ENCODE peak calls at places on chromosome 19, in five cellular contexts. G is adrenal gland, I is gastrocnemius medialis, P is HCT116, Y is aorta. E is an unnamed sample.

GRCh38 chr19:44570984-44571684 is 41.7 kb upstream of the CEACAM20 start:
- DNase-seq in Y (peak), P (peak), I (peak), G (peak), E (peak)

GRCh38 chr19:29383696-29384095 is 142.1 kb upstream of the VSTM2B start:
- DNase-seq in G (no peak), P (no peak), Y (no peak), I (no peak), E (no peak)

GRCh38 chr19:4388171-4389063 is 11.9 kb downstream of the SH3GL1 start:
- DNase-seq in I (peak), G (peak), P (no peak), Y (no peak), E (no peak)

GRCh38 chr19:8567522-8568172 is 9.6 kb downstream of the MYO1F start:
- DNase-seq in I (peak), P (no peak), Y (peak), G (peak), E (no peak)

GRCh38 chr19:9848060-9848459 is 12.9 kb downstream of the PIN1 start:
- DNase-seq in P (no peak), Y (no peak), I (no peak), G (no peak), E (no peak)

GRCh38 chr19:48354332-48354992 is 9.3 kb downstream of the TMEM143 start:
- DNase-seq in P (peak), Y (no peak), I (no peak), G (no peak), E (no peak)

GRCh38 chr19:55251296-55252081 is 7.3 kb downstream of the PPP6R1 start:
- DNase-seq in P (no peak), Y (peak), I (no peak), G (no peak), E (no peak)

GRCh38 chr19:10013834-10014618 is 743 bp downstream of the RDH8 start:
- DNase-seq in P (no peak), Y (no peak), G (no peak), I (no peak), E (no peak)

GRCh38 chr19:17739121-17739875 is 12.0 kb upstream of the FCHO1 start:
- DNase-seq in Y (peak), P (no peak), G (peak), I (no peak), E (no peak)

GRCh38 chr19:4456566-4456842 is 1.1 kb downstream of the UBXN6 start:
- DNase-seq in P (no peak), G (no peak), I (no peak), Y (no peak), E (no peak)

GRCh38 chr19:4552546-4552819 is 7.0 kb downstream of the SEMA6B start:
- DNase-seq in P (no peak), Y (no peak), G (no peak), I (no peak), E (no peak)

GRCh38 chr19:30222428-30222873 is 149.7 kb upstream of the ZNF536 start:
- DNase-seq in G (no peak), Y (no peak), I (no peak), P (no peak), E (no peak)

GRCh38 chr19:8430650-8431049 is 14.1 kb upstream of the HNRNPM start:
- DNase-seq in Y (no peak), G (no peak), P (no peak), I (no peak), E (no peak)

GRCh38 chr19:57241181-57241580 is 749 bp downstream of the ZNF805 start:
- DNase-seq in G (no peak), Y (no peak), P (no peak), I (no peak), E (no peak)

GRCh38 chr19:7104783-7105447 is 35.4 kb downstream of the ZNF557 start:
- DNase-seq in Y (peak), G (no peak), I (no peak), P (no peak), E (no peak)

GRCh38 chr19:42555801-42556200 is 27.5 kb upstream of the CEACAM1 start:
- DNase-seq in I (no peak), P (no peak), Y (no peak), G (no peak), E (no peak)

GRCh38 chr19:52946322-52947310 is 16.1 kb downstream of the ZNF816 start:
- DNase-seq in Y (no peak), P (no peak), I (no peak), G (peak), E (peak)

GRCh38 chr19:41735071-41735623 is 20.2 kb upstream of the CEACAM6 start:
- DNase-seq in I (no peak), G (no peak), P (no peak), Y (no peak), E (no peak)

GRCh38 chr19:30434797-30435594 is 62.8 kb downstream of the ZNF536 start:
- DNase-seq in Y (no peak), G (no peak), P (no peak), I (no peak), E (no peak)

GRCh38 chr19:17339088-17339741 is 1.9 kb downstream of the GTPBP3 start:
- DNase-seq in G (peak), Y (no peak), I (no peak), P (no peak), E (no peak)

GRCh38 chr19:7874080-7874856 is at the start of gene PRR36:
- DNase-seq in P (no peak), G (no peak), Y (no peak), I (no peak), E (no peak)

GRCh38 chr19:41325947-41326706 is 16.2 kb downstream of the CCDC97 start:
- DNase-seq in P (no peak), Y (no peak), G (no peak), I (no peak), E (no peak)

GRCh38 chr19:54152267-54152666 is 7.3 kb downstream of the LENG1 start:
- DNase-seq in G (no peak), P (no peak), I (no peak), Y (no peak), E (no peak)

GRCh38 chr19:7988307-7988706 is 17.1 kb downstream of the ELAVL1 start:
- DNase-seq in P (no peak), I (no peak), G (no peak), Y (no peak), E (no peak)

GRCh38 chr19:49492573-49493411 is 3.4 kb upstream of the RPS11 start:
- DNase-seq in I (no peak), Y (no peak), G (no peak), P (no peak), E (no peak)

GRCh38 chr19:32817252-32817912 is 52.2 kb downstream of the SLC7A9 start:
- DNase-seq in G (no peak), P (no peak), Y (no peak), I (no peak), E (no peak)

GRCh38 chr19:4641132-4641531 is 1.8 kb downstream of the TNFAIP8L1 start:
- DNase-seq in Y (no peak), P (no peak), I (no peak), G (no peak), E (no peak)

GRCh38 chr19:17998827-17999150 is 9.2 kb upstream of the ARRDC2 start:
- DNase-seq in I (no peak), G (no peak), P (no peak), Y (no peak), E (no peak)

GRCh38 chr19:48714759-48715261 is 4.7 kb downstream of the MAMSTR start:
- DNase-seq in Y (no peak), P (no peak), G (no peak), I (no peak), E (no peak)

GRCh38 chr19:15971217-15971616 is 22.4 kb downstream of the OR10H4 start:
- DNase-seq in Y (no peak), G (no peak), I (no peak), P (peak), E (no peak)
- H3K27ac ChIP-seq in Y (no peak), G (no peak), I (no peak), P (no peak), E (no peak)

GRCh38 chr19:6099037-6099436 is 11.3 kb downstream of the RFX2 start:
- DNase-seq in Y (no peak), P (no peak), I (no peak), G (no peak), E (no peak)

GRCh38 chr19:6101991-6102390 is 8.3 kb downstream of the RFX2 start:
- DNase-seq in I (no peak), G (no peak), Y (no peak), P (no peak), E (no peak)

GRCh38 chr19:6099633-6100032 is 10.7 kb downstream of the RFX2 start:
- DNase-seq in G (no peak), P (no peak), Y (no peak), I (no peak), E (no peak)

GRCh38 chr19:6101291-6101690 is 9.0 kb downstream of the RFX2 start:
- DNase-seq in P (no peak), G (no peak), I (no peak), Y (no peak), E (no peak)

DNA sequence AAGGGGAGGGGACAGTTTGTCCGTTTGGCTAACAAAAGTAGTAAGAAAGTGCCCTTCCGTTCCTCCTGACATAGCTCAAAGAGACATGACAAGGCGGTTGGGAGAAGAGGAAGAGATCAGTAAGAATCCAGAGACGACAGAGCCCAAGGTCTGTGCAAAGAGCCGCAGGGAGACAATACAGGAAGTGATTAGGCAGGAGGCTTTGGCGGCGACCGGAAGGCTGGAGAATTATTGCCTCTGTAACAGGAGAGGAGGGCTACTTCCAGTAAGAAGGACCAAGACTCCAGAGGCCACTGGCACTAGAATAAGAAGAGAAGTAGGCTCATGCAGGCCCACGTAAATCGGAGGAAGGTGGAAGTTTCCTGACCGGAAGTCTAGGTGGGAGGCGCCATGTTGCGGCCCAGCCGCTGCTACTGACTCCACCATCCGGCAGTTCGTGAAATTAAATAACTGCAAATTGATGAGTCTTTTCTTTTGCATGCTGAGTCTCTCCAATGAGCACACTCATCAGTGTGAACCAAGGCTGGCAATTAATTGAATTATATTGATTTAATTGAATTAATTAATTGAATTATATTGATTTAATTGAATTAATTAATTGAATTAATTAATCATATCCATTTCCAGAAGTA is 9.9 kb downstream of the RFX2 start:
- DNase-seq in G (peak), P (no peak), I (no peak), Y (no peak), E (no peak)
- H3K4me3 ChIP-seq in G (no peak), P (no peak), I (no peak), Y (no peak), E (no peak)

DNA sequence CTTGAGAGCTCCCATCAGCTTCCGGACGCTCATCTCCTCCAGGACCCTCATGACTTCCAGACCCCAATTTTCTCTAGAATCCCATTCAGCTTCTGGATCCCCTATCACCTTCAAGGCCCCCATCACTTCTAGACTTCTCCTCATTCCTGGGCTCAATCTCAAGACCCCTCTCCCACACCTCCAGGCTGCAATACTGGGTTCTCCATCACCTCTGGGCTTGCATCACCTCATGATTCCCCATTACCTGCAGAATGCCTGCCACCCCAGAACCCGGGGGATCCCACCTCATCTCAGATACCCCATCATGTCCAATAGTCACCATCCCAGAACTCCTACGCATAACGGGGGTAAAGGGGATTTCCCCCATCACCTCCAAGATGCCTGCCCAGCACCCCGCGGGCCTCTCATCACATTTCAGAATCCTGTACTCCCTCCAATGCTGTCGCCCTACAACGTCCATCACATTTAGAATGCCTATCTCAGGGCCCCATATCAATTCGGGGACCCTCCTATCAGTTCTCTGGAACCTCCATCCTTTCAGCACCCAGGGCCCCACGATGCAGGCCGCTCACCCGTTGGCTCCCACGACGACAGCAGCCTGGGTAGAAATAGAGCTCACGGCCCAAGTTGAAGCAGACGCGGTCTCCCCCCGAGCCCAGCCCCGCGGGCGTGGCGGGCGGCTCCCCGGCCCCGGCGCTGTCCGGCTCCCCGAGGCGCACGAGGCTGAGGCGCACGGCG is 732 bp downstream of the DMWD start:
- DNase-seq in G (peak), Y (no peak), I (no peak), P (no peak), E (no peak)
- H3K27ac ChIP-seq in G (no peak), Y (peak), I (peak), P (peak), E (no peak)

GRCh38 chr19:19064811-19065745 is 1.3 kb downstream of the SLC25A42 start:
- DNase-seq in G (no peak), P (no peak), Y (no peak), I (no peak), E (no peak)
- H3K4me3 ChIP-seq in G (no peak), P (peak), Y (no peak), I (peak), E (no peak)

GRCh38 chr19:39934584-39935233 is at the start of gene FCGBP:
- DNase-seq in G (no peak), P (no peak), I (no peak), Y (no peak), E (no peak)

GRCh38 chr19:39936020-39936419 is 1.6 kb upstream of the FCGBP start:
- DNase-seq in I (no peak), P (no peak), G (no peak), Y (no peak), E (no peak)

GRCh38 chr19:39937094-39937493 is 2.7 kb upstream of the FCGBP start:
- DNase-seq in P (no peak), G (no peak), I (no peak), Y (no peak), E (no peak)

GRCh38 chr19:39936622-39937021 is 2.2 kb upstream of the FCGBP start:
- DNase-seq in P (no peak), Y (no peak), I (no peak), G (no peak), E (no peak)

GRCh38 chr19:39935262-39935661 is 828 bp upstream of the FCGBP start:
- DNase-seq in G (no peak), P (no peak), I (no peak), Y (no peak), E (no peak)
- H3K27ac ChIP-seq in G (no peak), P (no peak), I (no peak), Y (no peak), E (no peak)

GRCh38 chr19:1239420-1239795 is 1.6 kb upstream of the CBARP start:
- DNase-seq in Y (no peak), I (no peak), G (no peak), P (no peak), E (no peak)
- H3K4me3 ChIP-seq in Y (no peak), I (no peak), G (no peak), P (peak), E (no peak)

GRCh38 chr19:35090795-35091214 is 24.8 kb upstream of the FXYD3 start:
- DNase-seq in Y (no peak), I (peak), G (no peak), P (no peak), E (no peak)
- H3K27ac ChIP-seq in Y (no peak), I (peak), G (no peak), P (no peak), E (no peak)

GRCh38 chr19:39546599-39546998 is 6.6 kb upstream of the EID2 start:
- DNase-seq in G (no peak), P (no peak), Y (no peak), I (no peak), E (no peak)
- H3K4me3 ChIP-seq in G (no peak), P (no peak), Y (no peak), I (no peak), E (no peak)

GRCh38 chr19:40256511-40256910 is 28.6 kb downstream of the AKT2 start:
- DNase-seq in P (no peak), Y (no peak), I (peak), G (no peak), E (no peak)
- H3K27ac ChIP-seq in P (peak), Y (no peak), I (peak), G (no peak), E (no peak)

DNA sequence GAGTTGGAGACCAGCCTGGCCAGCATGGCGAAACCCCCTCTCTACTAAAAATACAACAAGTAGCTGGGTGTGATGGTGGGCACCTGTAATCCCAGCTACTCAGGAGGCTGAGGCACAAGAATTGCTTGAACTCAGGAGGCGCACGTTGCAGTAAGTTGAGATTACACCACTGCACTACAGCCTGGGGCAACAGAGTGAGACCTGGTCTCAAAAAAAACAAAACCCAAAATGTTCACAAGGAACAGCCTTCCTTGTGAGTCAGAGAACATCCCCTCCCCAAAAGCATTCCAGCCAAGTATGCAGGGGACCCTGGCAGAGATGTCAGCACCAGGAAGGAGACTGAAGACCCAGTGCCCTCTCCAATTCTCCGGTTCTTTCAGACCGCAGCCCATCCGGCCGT is 314.9 kb upstream of the TSHZ3 start:
- DNase-seq in P (no peak), Y (no peak), I (no peak), G (no peak), E (no peak)
- H3K4me3 ChIP-seq in P (no peak), Y (no peak), I (no peak), G (no peak), E (no peak)